ENCODE peak calls at places on chromosomes 3 and 15, in five cellular contexts. Y is suprapubic skin, D is tibial artery, S is heart right ventricle, O is heart left ventricle. P is an unnamed sample.

GRCh38 chr3:5082658-5083030 is 39.4 kb upstream of the ARL8B start:
- DNase-seq in Y (no peak), D (no peak), S (no peak), O (no peak), P (no peak)

GRCh38 chr3:76242886-76243753 is 457.8 kb upstream of the ZNF717 start:
- DNase-seq in Y (no peak), D (no peak), S (no peak), O (no peak), P (no peak)

GRCh38 chr3:73787620-73788019 is 162.9 kb upstream of the PDZRN3 start:
- DNase-seq in Y (no peak), D (no peak), S (no peak), O (no peak), P (no peak)

GRCh38 chr3:53384465-53385277 is 37.3 kb upstream of the DCP1A start:
- DNase-seq in Y (no peak), D (no peak), S (no peak), O (no peak), P (no peak)

GRCh38 chr3:153260681-153261080 is 98.7 kb downstream of the RAP2B start:
- DNase-seq in Y (no peak), D (no peak), S (no peak), O (no peak), P (no peak)

GRCh38 chr3:12679468-12679867 is 15.6 kb upstream of the RAF1 start:
- DNase-seq in Y (no peak), D (no peak), S (no peak), O (peak), P (peak)

GRCh38 chr3:45635475-45636256 is 41.1 kb downstream of the LIMD1 start:
- DNase-seq in Y (no peak), D (no peak), S (no peak), O (no peak), P (no peak)

GRCh38 chr3:134699721-134700120 is 48.9 kb upstream of the KY start:
- DNase-seq in Y (no peak), D (no peak), S (no peak), O (no peak), P (no peak)

GRCh38 chr15:69539316-69539715 is 86.7 kb downstream of the RPLP1 start:
- DNase-seq in Y (no peak), D (no peak), S (no peak), O (no peak), P (no peak)

GRCh38 chr3:51668756-51669155 is 2.3 kb upstream of the TEX264 start:
- DNase-seq in Y (no peak), D (no peak), S (no peak), O (no peak), P (no peak)

GRCh38 chr15:90231028-90232017 is 2.4 kb downstream of the CIB1 start:
- DNase-seq in Y (no peak), D (no peak), S (no peak), O (no peak), P (no peak)
- H3K27ac ChIP-seq in Y (peak), D (peak), S (peak), O (peak), P (peak)

GRCh38 chr3:10192953-10193691 is 28.4 kb downstream of the IRAK2 start:
- DNase-seq in Y (no peak), D (peak), S (no peak), O (no peak), P (peak)
- TF ChIP-seq CTCF in Y (peak), D (peak), S (peak), O (no peak), P (peak)

GRCh38 chr3:157329541-157329940 is 107.1 kb upstream of the PTX3 start:
- DNase-seq in Y (no peak), D (no peak), S (no peak), O (no peak), P (no peak)
- H3K4me3 ChIP-seq in Y (no peak), D (no peak), S (no peak), O (peak), P (no peak)

DNA sequence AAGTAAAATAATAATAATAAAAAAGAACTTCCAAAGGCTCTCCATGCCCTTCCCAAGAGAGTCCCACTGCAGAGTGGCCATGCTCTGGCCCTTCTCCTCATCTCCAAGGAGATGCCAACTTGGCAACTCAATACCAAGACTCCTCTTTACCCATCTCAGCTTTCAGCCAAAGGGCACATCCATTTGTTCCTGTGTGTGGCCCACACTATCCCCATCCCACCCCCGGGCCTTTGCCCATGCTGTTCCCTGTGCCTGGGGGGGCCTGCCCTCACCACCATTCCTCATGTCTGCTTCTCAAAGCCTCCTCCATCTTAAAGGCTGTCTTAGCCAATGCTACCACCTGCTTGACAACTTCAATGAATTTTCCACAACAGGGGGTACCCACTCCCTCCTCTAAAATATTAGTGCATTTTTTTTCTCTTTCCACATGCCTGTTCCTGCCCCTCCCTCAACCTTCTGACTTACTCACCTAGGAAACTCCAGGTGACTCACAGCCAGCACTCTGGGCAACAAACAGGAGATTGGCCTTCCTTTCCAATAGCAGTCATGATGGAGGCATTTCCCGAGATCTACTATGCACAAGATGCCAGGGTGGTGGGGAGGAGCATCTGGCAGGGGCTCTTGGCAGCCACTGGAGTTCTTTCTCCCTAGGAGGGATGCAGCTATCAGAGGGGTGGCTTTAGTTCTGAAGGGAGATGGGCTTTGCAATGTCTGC is 109.4 kb upstream of the SMAD3 start:
- DNase-seq in Y (peak), D (peak), S (no peak), O (no peak), P (peak)
- H3K27ac ChIP-seq in Y (no peak), D (no peak), S (no peak), O (no peak), P (peak)

DNA sequence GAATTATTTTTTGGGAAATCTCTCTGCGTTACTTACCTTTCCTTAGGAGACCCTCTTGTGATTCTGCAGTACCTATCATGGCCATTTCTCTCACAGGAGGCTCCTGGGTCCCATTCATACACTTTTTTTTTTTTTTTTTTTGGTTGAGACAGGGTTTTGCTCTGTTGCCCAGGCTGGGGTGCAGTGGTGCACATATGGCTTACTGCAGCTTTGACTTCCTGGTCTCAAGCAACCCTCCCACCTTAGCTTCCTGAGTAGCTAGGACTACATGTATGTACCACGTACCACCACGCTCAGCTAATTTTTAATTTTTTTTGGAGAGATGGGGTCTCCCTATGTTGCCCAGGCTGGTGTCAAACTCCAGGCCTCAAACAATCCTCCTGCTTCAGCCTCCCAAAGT is 36.1 kb downstream of the TRAK1 start:
- DNase-seq in Y (no peak), D (no peak), S (no peak), O (no peak), P (no peak)
- TF ChIP-seq CTCF in Y (no peak), D (no peak), S (no peak), O (no peak), P (no peak)

DNA sequence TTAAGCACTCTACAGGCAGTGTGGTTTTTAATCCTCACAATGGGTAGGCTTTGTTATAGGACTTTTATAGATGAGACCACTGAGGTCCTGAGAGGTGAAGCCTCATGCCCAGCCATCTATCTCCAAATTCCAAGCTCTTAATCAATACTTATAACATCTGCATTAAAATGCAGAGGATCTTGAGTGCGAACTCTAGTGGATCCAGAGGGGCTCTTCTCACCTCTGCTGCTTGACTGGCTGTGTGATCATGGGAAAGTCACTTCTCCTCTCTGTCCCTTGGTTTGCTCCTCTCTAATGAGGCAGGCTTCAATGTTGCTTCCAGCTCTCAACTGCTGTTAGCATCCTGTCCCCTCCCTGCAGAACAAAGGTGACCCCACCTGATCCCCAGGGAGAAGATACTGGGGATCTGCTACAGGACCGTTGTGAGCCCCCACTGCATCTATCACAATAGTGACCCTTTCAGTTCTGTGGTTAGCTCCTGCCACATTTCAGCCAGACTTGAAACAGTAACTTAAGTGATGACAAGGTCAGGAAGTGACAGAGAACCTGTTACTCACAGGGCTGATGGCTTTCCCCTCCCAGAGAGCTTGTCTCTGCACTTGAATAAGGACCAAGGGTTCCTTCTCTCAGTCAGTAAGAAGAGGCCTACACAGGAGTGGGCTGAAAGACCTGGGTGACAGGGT is 1.3 kb downstream of the SLC27A2 start:
- DNase-seq in Y (no peak), D (no peak), S (no peak), O (no peak), P (no peak)
- H3K4me3 ChIP-seq in Y (peak), D (no peak), S (no peak), O (no peak), P (peak)

P was measured in RWPE2.